ENCODE peak calls at places on chromosomes 5 and 9, in seven cellular contexts. S is HepG2, K is heart right ventricle, P is sigmoid colon, J is prostate gland, W is endodermal cell, A is trophoblast cell. B is an unnamed sample. For H3K4me1, the result is how much of the 10 kb centered on the place peaks cover.

GRCh38 chr5:60688980-60689379 is 11.0 kb downstream of the DEPDC1B start:
- DNase-seq in S (no peak), K (no peak), P (no peak), J (no peak), W (no peak), A (no peak), B (no peak)

GRCh38 chr9:72980600-72981265 is 27.9 kb upstream of the ALDH1A1 start:
- DNase-seq in S (peak), K (no peak), P (no peak), J (no peak), W (no peak), A (peak), B (no peak)

GRCh38 chr5:136031713-136032112 is 2.9 kb downstream of the TGFBI start:
- DNase-seq in S (no peak), K (no peak), P (peak), J (no peak), W (peak), A (no peak), B (peak)

GRCh38 chr9:69421908-69422801 is 97.1 kb downstream of the ENTREP1 start:
- DNase-seq in S (peak), K (peak), P (peak), J (peak), W (peak), A (peak), B (no peak)

GRCh38 chr9:109806506-109807115 is 26.6 kb downstream of the PALM2AKAP2 start:
- DNase-seq in S (no peak), K (no peak), P (no peak), J (no peak), W (no peak), A (no peak), B (no peak)

GRCh38 chr5:153014194-153014593 is 476.3 kb upstream of the GRIA1 start:
- DNase-seq in S (no peak), K (no peak), P (no peak), J (no peak), W (no peak), A (no peak), B (no peak)

GRCh38 chr5:115895821-115896220 is 54.1 kb downstream of the AP3S1 start:
- DNase-seq in S (no peak), K (no peak), P (no peak), J (no peak), W (no peak), A (peak), B (no peak)

GRCh38 chr5:1461396-1461795 is 16.2 kb upstream of the SLC6A3 start:
- DNase-seq in S (no peak), K (no peak), P (peak), J (no peak), W (no peak), A (no peak), B (no peak)

GRCh38 chr5:105133087-105133486 is 1570.5 kb upstream of the NUDT12 start:
- DNase-seq in S (no peak), K (no peak), P (no peak), J (no peak), W (no peak), A (no peak), B (no peak)

GRCh38 chr5:179170606-179171005 is 110.4 kb downstream of the ZNF354C start:
- DNase-seq in S (no peak), K (no peak), P (no peak), J (no peak), W (no peak), A (no peak), B (no peak)

GRCh38 chr5:10520716-10521115 is 43.2 kb upstream of the ANKRD33B start:
- DNase-seq in S (no peak), K (no peak), P (no peak), J (no peak), W (no peak), A (peak), B (no peak)

GRCh38 chr9:90555351-90556057 is 87.1 kb downstream of the DIRAS2 start:
- DNase-seq in S (peak), K (no peak), P (no peak), J (peak), W (no peak), A (no peak), B (no peak)

GRCh38 chr9:14395300-14396082 is 81.5 kb upstream of the NFIB start:
- DNase-seq in S (no peak), K (peak), P (no peak), J (no peak), W (no peak), A (no peak), B (no peak)

GRCh38 chr9:105405514-105406131 is 42.2 kb upstream of the FSD1L start:
- DNase-seq in S (no peak), K (no peak), P (no peak), J (no peak), W (no peak), A (no peak), B (no peak)

GRCh38 chr5:163445345-163445744 is 8.0 kb downstream of the CCNG1 start:
- DNase-seq in S (no peak), K (no peak), P (no peak), J (no peak), W (no peak), A (no peak), B (no peak)

GRCh38 chr5:110616009-110616408 is 110.5 kb downstream of the TMEM232 start:
- DNase-seq in S (no peak), K (no peak), P (no peak), J (no peak), W (no peak), A (no peak), B (no peak)

GRCh38 chr9:98429613-98430012 is 174.2 kb upstream of the TBC1D2 start:
- DNase-seq in S (no peak), K (no peak), P (no peak), J (no peak), W (no peak), A (no peak), B (no peak)

GRCh38 chr5:142057697-142058056 is 44.9 kb upstream of the GNPDA1 start:
- DNase-seq in S (no peak), K (no peak), P (no peak), J (no peak), W (no peak), A (no peak), B (no peak)

GRCh38 chr5:124342027-124342471 is 404.4 kb downstream of the ZNF608 start:
- DNase-seq in S (no peak), K (peak), P (peak), J (no peak), W (no peak), A (no peak), B (no peak)

GRCh38 chr5:156400542-156400941 is 73.6 kb downstream of the SGCD start:
- DNase-seq in S (no peak), K (no peak), P (no peak), J (no peak), W (no peak), A (no peak), B (no peak)

GRCh38 chr9:7370378-7370777 is 429.2 kb downstream of the DMAC1 start:
- DNase-seq in S (peak), K (no peak), P (no peak), J (no peak), W (no peak), A (no peak), B (no peak)

GRCh38 chr5:57407391-57407790 is 75.2 kb downstream of the ACTBL2 start:
- DNase-seq in S (no peak), K (no peak), P (no peak), J (no peak), W (no peak), A (no peak), B (no peak)

GRCh38 chr9:35774907-35775635 is 16.3 kb upstream of the NPR2 start:
- DNase-seq in S (no peak), K (peak), P (peak), J (no peak), W (no peak), A (no peak), B (no peak)

GRCh38 chr5:102835715-102836114 is 80.6 kb downstream of the PAM start:
- DNase-seq in S (no peak), K (no peak), P (no peak), J (no peak), W (no peak), A (peak), B (no peak)

GRCh38 chr5:174145821-174146220 is 100.3 kb downstream of the NSG2 start:
- DNase-seq in S (no peak), K (no peak), P (no peak), J (no peak), W (peak), A (peak), B (no peak)

GRCh38 chr9:81132318-81132717 is 557.0 kb downstream of the TLE1 start:
- DNase-seq in S (no peak), K (no peak), P (no peak), J (no peak), W (no peak), A (peak), B (no peak)

GRCh38 chr5:58156977-58157701 is 302.7 kb downstream of the PLK2 start:
- DNase-seq in S (no peak), K (peak), P (no peak), J (no peak), W (no peak), A (peak), B (no peak)

GRCh38 chr9:61666310-61666709 is 476.5 kb downstream of the SPATA31A7 start:
- DNase-seq in S (no peak), K (no peak), P (peak), J (no peak), W (no peak), A (no peak), B (no peak)

GRCh38 chr5:114355086-114355830 is 6.6 kb upstream of the KCNN2 start:
- DNase-seq in S (no peak), K (no peak), P (no peak), J (no peak), W (peak), A (no peak), B (no peak)

GRCh38 chr9:95085861-95086563 is 231.5 kb downstream of the FANCC start:
- DNase-seq in S (no peak), K (no peak), P (peak), J (peak), W (no peak), A (no peak), B (no peak)

GRCh38 chr5:101783241-101784095 is 512.6 kb downstream of the SLCO4C1 start:
- DNase-seq in S (no peak), K (no peak), P (no peak), J (no peak), W (peak), A (no peak), B (no peak)

GRCh38 chr5:8961219-8961618 is 584.7 kb downstream of the SEMA5A start:
- DNase-seq in S (no peak), K (no peak), P (no peak), J (no peak), W (no peak), A (no peak), B (no peak)

GRCh38 chr5:115349001-115349817 is 52.8 kb upstream of the CCDC112 start:
- DNase-seq in S (peak), K (no peak), P (no peak), J (no peak), W (no peak), A (peak), B (no peak)

GRCh38 chr5:137054335-137054734 is 444.8 kb downstream of the SPOCK1 start:
- DNase-seq in S (no peak), K (no peak), P (no peak), J (no peak), W (no peak), A (no peak), B (no peak)

GRCh38 chr5:147398860-147399259 is 111.0 kb downstream of the DPYSL3 start:
- DNase-seq in S (no peak), K (no peak), P (no peak), J (no peak), W (no peak), A (no peak), B (no peak)

GRCh38 chr9:4798281-4798680 is 5.5 kb downstream of the RCL1 start:
- DNase-seq in S (no peak), K (no peak), P (no peak), J (no peak), W (no peak), A (no peak), B (no peak)

GRCh38 chr9:113602126-113603119 is 138.9 kb downstream of the RGS3 start:
- DNase-seq in S (peak), K (peak), P (peak), J (no peak), W (peak), A (peak), B (no peak)

GRCh38 chr9:113599647-113600476 is 136.3 kb downstream of the RGS3 start:
- DNase-seq in S (no peak), K (peak), P (no peak), J (no peak), W (peak), A (no peak), B (no peak)

GRCh38 chr9:113598883-113599282 is 135.4 kb downstream of the RGS3 start:
- DNase-seq in S (no peak), K (no peak), P (no peak), J (no peak), W (no peak), A (no peak), B (no peak)

GRCh38 chr9:113600871-113601545 is 137.5 kb downstream of the RGS3 start:
- DNase-seq in S (no peak), K (no peak), P (no peak), J (no peak), W (peak), A (no peak), B (no peak)

DNA sequence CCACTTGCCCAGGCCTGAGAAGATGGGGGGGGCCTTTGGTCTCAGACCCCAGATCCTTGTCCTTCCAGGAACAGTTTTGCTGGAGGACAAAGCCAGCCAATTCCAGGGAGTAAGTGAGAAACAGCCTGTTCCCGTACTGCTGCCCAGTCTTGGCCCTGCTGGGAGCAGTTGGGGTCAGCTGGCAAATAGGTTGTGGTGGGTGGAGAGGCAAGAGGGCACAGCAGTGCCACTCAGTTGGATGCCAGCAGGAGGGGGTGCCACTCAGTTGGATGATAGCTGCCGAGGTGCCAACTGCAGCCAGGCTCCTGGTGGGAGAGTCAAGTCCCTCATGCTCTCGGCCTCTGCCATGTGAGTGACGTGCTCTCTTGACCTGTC is 136.9 kb downstream of the RGS3 start:
- DNase-seq in S (no peak), K (no peak), P (no peak), J (no peak), W (peak), A (no peak), B (no peak)
- H3K27ac ChIP-seq in S (no peak), K (peak), P (no peak), J (no peak), W (no peak), A (no peak), B (no peak)

GRCh38 chr9:134929560-134930158 is 11.9 kb upstream of the FCN1 start:
- DNase-seq in S (no peak), K (no peak), P (peak), J (no peak), W (no peak), A (no peak), B (peak)

GRCh38 chr9:134932656-134933055 is 14.9 kb upstream of the FCN1 start:
- DNase-seq in S (no peak), K (no peak), P (no peak), J (no peak), W (no peak), A (no peak), B (no peak)

GRCh38 chr9:134933076-134933659 is 15.5 kb upstream of the FCN1 start:
- DNase-seq in S (no peak), K (no peak), P (no peak), J (no peak), W (no peak), A (no peak), B (peak)

GRCh38 chr9:134930404-134930803 is 12.7 kb upstream of the FCN1 start:
- DNase-seq in S (no peak), K (no peak), P (no peak), J (no peak), W (no peak), A (no peak), B (peak)

GRCh38 chr9:134932171-134932570 is 14.5 kb upstream of the FCN1 start:
- DNase-seq in S (no peak), K (no peak), P (no peak), J (no peak), W (no peak), A (no peak), B (peak)
- H3K4me1 ChIP-seq in S (under half), K (under half), P (under half), J (under half), W (under half), A (under half), B (under half)

GRCh38 chr9:113504725-113505590 is 41.4 kb downstream of the RGS3 start:
- DNase-seq in S (peak), K (no peak), P (no peak), J (no peak), W (no peak), A (peak), B (no peak)
- H3K4me3 ChIP-seq in S (peak), K (peak), P (no peak), J (no peak), W (no peak), A (no peak), B (no peak)

GRCh38 chr9:20396509-20396908 is 225.8 kb downstream of the MLLT3 start:
- DNase-seq in S (no peak), K (no peak), P (no peak), J (no peak), W (no peak), A (no peak), B (no peak)

GRCh38 chr9:20395671-20396070 is 226.6 kb downstream of the MLLT3 start:
- DNase-seq in S (no peak), K (no peak), P (no peak), J (no peak), W (no peak), A (no peak), B (no peak)

GRCh38 chr9:20402273-20402875 is 219.9 kb downstream of the MLLT3 start:
- DNase-seq in S (no peak), K (no peak), P (no peak), J (no peak), W (no peak), A (no peak), B (no peak)

GRCh38 chr9:20397348-20397747 is 225.0 kb downstream of the MLLT3 start:
- DNase-seq in S (no peak), K (no peak), P (no peak), J (no peak), W (no peak), A (no peak), B (no peak)

GRCh38 chr9:20398511-20399338 is 223.6 kb downstream of the MLLT3 start:
- DNase-seq in S (no peak), K (no peak), P (no peak), J (no peak), W (no peak), A (no peak), B (no peak)
- H3K27ac ChIP-seq in S (no peak), K (no peak), P (no peak), J (no peak), W (no peak), A (no peak), B (no peak)

GRCh38 chr5:160468576-160468975 is 46.9 kb downstream of the PTTG1 start:
- DNase-seq in S (no peak), K (no peak), P (no peak), J (no peak), W (no peak), A (no peak), B (no peak)
- H3K4me1 ChIP-seq in S (half or more), K (under half), P (under half), J (under half), W (under half), A (under half), B (under half)

GRCh38 chr5:4348418-4348817 is 752.8 kb downstream of the IRX1 start:
- DNase-seq in S (no peak), K (no peak), P (no peak), J (no peak), W (no peak), A (no peak), B (no peak)

GRCh38 chr5:4345850-4346249 is 750.2 kb downstream of the IRX1 start:
- DNase-seq in S (no peak), K (no peak), P (no peak), J (no peak), W (no peak), A (no peak), B (no peak)

GRCh38 chr5:4348919-4349318 is 753.3 kb downstream of the IRX1 start:
- DNase-seq in S (no peak), K (no peak), P (no peak), J (no peak), W (no peak), A (no peak), B (no peak)
- H3K4me3 ChIP-seq in S (no peak), K (no peak), P (no peak), J (no peak), W (no peak), A (no peak), B (no peak)

GRCh38 chr9:2854617-2855016 is 10.7 kb upstream of the PUM3 start:
- DNase-seq in S (no peak), K (no peak), P (no peak), J (no peak), W (no peak), A (no peak), B (no peak)
- H3K27ac ChIP-seq in S (no peak), K (no peak), P (no peak), J (no peak), W (no peak), A (no peak), B (no peak)

DNA sequence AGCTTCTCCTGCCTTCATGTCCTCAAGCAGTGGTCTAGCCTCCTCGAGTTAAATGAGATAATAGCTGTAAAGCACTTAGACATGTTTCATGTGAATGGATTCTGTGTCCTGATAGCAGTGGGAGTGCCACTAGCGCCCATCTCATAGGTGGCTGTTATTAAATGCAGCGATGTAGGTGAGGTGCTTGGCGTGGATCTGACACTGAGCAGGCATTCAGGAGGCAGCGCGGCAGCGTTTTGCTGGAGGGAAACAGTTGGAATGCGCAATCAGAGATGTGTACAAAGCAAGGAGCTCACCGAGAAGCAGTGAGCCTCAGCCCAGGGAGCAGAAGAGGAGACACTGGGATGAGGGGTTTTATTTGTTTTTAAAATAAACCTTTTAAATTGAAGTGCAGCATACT is 106.6 kb downstream of the RGS3 start:
- DNase-seq in S (no peak), K (no peak), P (peak), J (no peak), W (no peak), A (no peak), B (peak)
- H3K4me1 ChIP-seq in S (half or more), K (half or more), P (under half), J (under half), W (under half), A (half or more), B (under half)

GRCh38 chr9:135989722-135990467 is 28.7 kb upstream of the UBAC1 start:
- DNase-seq in S (no peak), K (no peak), P (no peak), J (peak), W (no peak), A (no peak), B (no peak)
- H3K4me3 ChIP-seq in S (peak), K (peak), P (no peak), J (no peak), W (no peak), A (no peak), B (no peak)

B was measured in RWPE2.